ENCODE peak calls at places on chromosomes 11 and 22, in four cellular contexts. Z is CD8-positive, alpha-beta memory T cell; P is psoas muscle; G is fibroblast of lung. V is an unnamed sample.
A peak's percentile ranks its signal among the peaks of the same experiment; 100 is the strongest.

GRCh38 chr11:26231252-26231661 is 100.7 kb upstream of the ANO3 start:
- DNase-seq in Z (no peak), P (no peak), G (peak; percentile 81), V (no peak)

GRCh38 chr11:31702966-31703365 is 108.2 kb downstream of the PAX6 start:
- DNase-seq in Z (no peak), P (no peak), G (peak; percentile 21), V (no peak)

GRCh38 chr22:45263790-45264269 is 20.9 kb upstream of the UPK3A start:
- DNase-seq in Z (no peak), P (peak; percentile 83), G (peak; percentile 78), V (peak; percentile 63)

GRCh38 chr22:41939981-41940852 is 6.7 kb downstream of the CENPM start:
- DNase-seq in Z (peak; percentile 98), P (no peak), G (no peak), V (peak; percentile 95)

GRCh38 chr22:47218671-47219070 is 456.2 kb downstream of the TBC1D22A start:
- DNase-seq in Z (no peak), P (no peak), G (no peak), V (peak; percentile 7)

GRCh38 chr11:13222285-13222684 is 55.3 kb upstream of the BMAL1 start:
- DNase-seq in Z (no peak), P (no peak), G (no peak), V (no peak)

GRCh38 chr22:47846206-47846605 is 1083.8 kb downstream of the TBC1D22A start:
- DNase-seq in Z (no peak), P (no peak), G (no peak), V (no peak)

GRCh38 chr22:38948181-38948940 is 9.0 kb upstream of the APOBEC3A start:
- DNase-seq in Z (no peak), P (no peak), G (no peak), V (no peak)

GRCh38 chr22:48205790-48206189 is 1443.3 kb downstream of the TBC1D22A start:
- DNase-seq in Z (no peak), P (no peak), G (no peak), V (peak; percentile 9)

GRCh38 chr22:30265851-30266444 is 703 bp downstream of the OSM start:
- DNase-seq in Z (peak; percentile 89), P (no peak), G (no peak), V (peak; percentile 52)

GRCh38 chr11:13644997-13645667 is 23.3 kb upstream of the FAR1 start:
- DNase-seq in Z (no peak), P (no peak), G (no peak), V (no peak)

GRCh38 chr11:118911880-118912741 is 13.6 kb downstream of the BCL9L start:
- DNase-seq in Z (peak; percentile 49), P (peak; percentile 88), G (peak; percentile 86), V (peak; percentile 90)

GRCh38 chr11:119702261-119702591 is 26.8 kb downstream of the NECTIN1 start:
- DNase-seq in Z (no peak), P (no peak), G (peak; percentile 20), V (no peak)

GRCh38 chr22:17841836-17842235 is 67.6 kb upstream of the BID start:
- DNase-seq in Z (no peak), P (no peak), G (no peak), V (no peak)

GRCh38 chr22:40348025-40348658 is 1.8 kb downstream of the ADSL start:
- DNase-seq in Z (peak; percentile 59), P (peak; percentile 39), G (peak; percentile 69), V (peak; percentile 71)

GRCh38 chr11:10514210-10514609 is 26.8 kb downstream of the RNF141 start:
- DNase-seq in Z (no peak), P (no peak), G (peak; percentile 68), V (no peak)

GRCh38 chr11:125174057-125174456 is 9.5 kb downstream of the PKNOX2 start:
- DNase-seq in Z (no peak), P (no peak), G (no peak), V (no peak)

GRCh38 chr11:29005401-29005980 is 897.3 kb downstream of the METTL15 start:
- DNase-seq in Z (no peak), P (no peak), G (no peak), V (no peak)

GRCh38 chr11:115153135-115153534 is 351.1 kb downstream of the CADM1 start:
- DNase-seq in Z (no peak), P (no peak), G (peak; percentile 22), V (no peak)

GRCh38 chr11:8227156-8228152 is 36.2 kb downstream of the LMO1 start:
- DNase-seq in Z (no peak), P (no peak), G (no peak), V (no peak)

DNA sequence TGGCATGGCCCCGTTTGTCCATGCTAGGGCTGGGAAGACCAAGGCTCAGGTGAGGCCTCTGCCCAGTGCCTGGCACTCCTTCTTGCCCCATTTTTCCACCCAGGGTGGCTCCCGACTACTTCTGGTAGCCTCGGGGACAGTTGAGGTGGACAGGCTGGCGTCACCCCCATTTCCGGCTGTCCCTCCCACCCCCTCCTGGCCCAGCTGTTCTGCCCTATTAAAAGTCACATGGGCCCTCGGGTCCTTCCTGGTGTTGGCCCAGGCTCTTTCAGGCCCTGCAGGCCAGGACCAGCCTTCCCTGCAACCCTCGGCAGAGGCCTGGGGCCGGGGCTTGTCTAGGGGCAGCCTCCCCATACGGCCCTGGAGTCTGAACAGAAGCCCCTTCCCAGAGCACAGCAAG is 9.5 kb downstream of the CD81 start:
- DNase-seq in Z (no peak), P (no peak), G (no peak), V (no peak)
- H3K4me1 ChIP-seq in Z (peaks cover 80% of the 10 kb centered on the region), P (peaks cover 66% of the 10 kb centered on the region), G (peaks cover 63% of the 10 kb centered on the region), V (peaks cover 18% of the 10 kb centered on the region)

GRCh38 chr11:62201376-62201775 is 7.1 kb upstream of the SCGB2A1 start:
- DNase-seq in Z (no peak), P (no peak), G (no peak), V (no peak)
- H3K4me1 ChIP-seq in Z (no peaks in the 10 kb centered on the region), P (no peaks in the 10 kb centered on the region), G (no peaks in the 10 kb centered on the region), V (no peaks in the 10 kb centered on the region)

DNA sequence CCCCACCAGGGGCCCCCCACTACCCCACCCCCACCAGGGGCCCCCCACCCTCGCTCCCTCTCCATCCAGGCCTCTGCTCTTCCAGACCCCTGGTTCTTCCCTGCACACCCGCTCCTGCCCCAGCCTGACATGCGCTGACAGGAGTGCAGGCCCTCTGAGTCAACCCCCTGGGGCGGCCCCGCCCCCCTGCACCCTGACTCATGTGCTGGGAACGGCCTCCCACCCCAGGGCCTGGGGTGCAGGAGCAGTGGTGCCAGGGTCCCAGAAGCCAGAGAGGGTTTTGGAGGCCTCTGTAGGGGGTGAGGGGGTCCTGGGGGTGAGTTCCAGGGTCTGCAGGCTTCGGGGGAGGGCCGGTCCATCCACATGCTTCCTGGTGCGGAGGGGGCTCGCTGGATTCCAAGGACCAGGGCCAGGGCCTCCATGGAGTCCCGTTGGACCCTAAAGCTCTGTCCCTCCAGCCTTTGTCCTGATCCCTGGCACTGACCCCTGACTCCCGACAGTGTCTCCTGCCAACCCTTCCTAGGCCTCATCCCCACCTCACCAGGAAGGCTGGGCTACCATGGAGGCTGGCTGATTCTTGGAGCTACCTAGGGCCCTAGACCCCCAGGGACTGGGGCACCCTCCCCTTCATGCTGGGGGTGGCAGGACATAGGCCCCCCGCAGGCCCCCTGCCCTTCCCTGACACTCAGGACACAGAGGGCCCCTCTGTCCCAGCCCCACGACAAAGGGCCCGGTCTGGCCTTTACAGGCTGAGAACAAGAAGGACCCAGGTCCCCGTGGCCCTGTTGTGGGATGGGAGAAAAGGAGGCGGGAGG is 583 bp upstream of the PKP3 start:
- DNase-seq in Z (no peak), P (no peak), G (peak; percentile 66), V (peak; percentile 32)
- H3K4me1 ChIP-seq in Z (peaks cover 4% of the 10 kb centered on the region), P (no peaks in the 10 kb centered on the region), G (peaks cover 10% of the 10 kb centered on the region), V (no peaks in the 10 kb centered on the region)

DNA sequence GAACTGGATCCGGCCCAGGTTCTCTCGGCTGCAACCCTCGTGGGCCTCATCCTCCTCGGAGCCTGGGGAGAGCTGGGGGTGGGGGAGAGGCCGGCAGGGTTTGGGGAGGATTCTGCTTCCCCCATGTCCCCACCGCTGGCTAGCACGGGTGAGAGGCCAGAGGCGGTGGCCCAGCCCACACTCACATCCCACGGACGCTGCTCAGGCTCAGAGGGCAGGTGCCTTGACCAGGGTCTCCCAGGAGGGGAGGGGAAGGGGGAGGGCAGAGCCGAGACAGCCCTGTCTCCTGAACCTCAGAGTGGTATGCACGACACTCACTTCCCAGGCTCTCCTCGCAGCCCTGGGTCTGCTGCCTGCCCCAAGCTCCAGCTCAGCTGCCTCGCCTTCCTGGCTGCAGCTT is 19.6 kb downstream of the LRRC10B start:
- DNase-seq in Z (no peak), P (no peak), G (no peak), V (no peak)
- H3K4me1 ChIP-seq in Z (no peaks in the 10 kb centered on the region), P (no peaks in the 10 kb centered on the region), G (no peaks in the 10 kb centered on the region), V (peaks cover 10% of the 10 kb centered on the region)

GRCh38 chr11:12184696-12185095 is 74.3 kb downstream of the MICAL2 start:
- DNase-seq in Z (no peak), P (no peak), G (no peak), V (no peak)
- H3K4me1 ChIP-seq in Z (no peaks in the 10 kb centered on the region), P (peaks cover 9% of the 10 kb centered on the region), G (peaks cover 29% of the 10 kb centered on the region), V (no peaks in the 10 kb centered on the region)

GRCh38 chr22:43008509-43008908 is 6.4 kb downstream of the PACSIN2 start:
- DNase-seq in Z (no peak), P (peak; percentile 46), G (no peak), V (peak; percentile 80)
- H3K4me1 ChIP-seq in Z (peaks cover 4% of the 10 kb centered on the region), P (peaks cover 31% of the 10 kb centered on the region), G (peaks cover 12% of the 10 kb centered on the region), V (peaks cover 26% of the 10 kb centered on the region)

GRCh38 chr11:67281552-67282150 is 7.5 kb upstream of the ANKRD13D start:
- DNase-seq in Z (no peak), P (peak; percentile 6), G (no peak), V (no peak)
- H3K4me1 ChIP-seq in Z (peaks cover 74% of the 10 kb centered on the region), P (peaks cover 18% of the 10 kb centered on the region), G (peaks cover 13% of the 10 kb centered on the region), V (peaks cover 22% of the 10 kb centered on the region)

GRCh38 chr11:12183827-12184620 is 73.6 kb downstream of the MICAL2 start:
- DNase-seq in Z (no peak), P (no peak), G (no peak), V (no peak)
- H3K4me1 ChIP-seq in Z (no peaks in the 10 kb centered on the region), P (peaks cover 9% of the 10 kb centered on the region), G (peaks cover 34% of the 10 kb centered on the region), V (peaks cover 5% of the 10 kb centered on the region)

DNA sequence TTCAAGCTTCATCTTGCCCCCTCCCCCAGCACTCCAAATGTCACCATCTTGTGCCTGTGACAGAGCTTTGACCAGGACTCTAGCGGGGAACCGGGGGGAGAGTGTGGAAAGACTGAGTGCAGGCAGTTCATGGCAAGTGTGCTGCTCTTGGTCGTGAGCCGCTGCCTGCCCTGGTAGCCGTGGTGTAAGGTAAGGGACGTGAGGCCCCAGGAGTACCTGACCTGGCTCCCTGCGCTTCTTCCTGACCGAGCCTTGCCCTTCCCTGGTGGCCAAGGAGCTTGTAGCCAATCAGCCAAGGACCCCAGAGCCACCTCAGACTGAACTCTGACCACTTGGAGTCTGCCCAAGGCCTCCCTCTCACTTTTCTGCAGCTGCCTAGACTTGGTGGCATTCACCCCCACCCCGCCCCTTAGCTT is 1.3 kb downstream of the DGKZ start:
- DNase-seq in Z (no peak), P (no peak), G (no peak), V (peak; percentile 70)
- H3K4me1 ChIP-seq in Z (peaks cover 81% of the 10 kb centered on the region), P (peaks cover 33% of the 10 kb centered on the region), G (peaks cover 11% of the 10 kb centered on the region), V (peaks cover 17% of the 10 kb centered on the region)